ENCODE peak calls at places on chromosome 14, in four cellular contexts. D, N, C and W are unnamed samples.

GRCh38 chr14:103103461-103104388 is 9.2 kb downstream of the EXOC3L4 start:
- DNase-seq in D (no peak), N (peak; percentile 74), C (peak; percentile 69), W (peak; percentile 66)

GRCh38 chr14:65991124-65991523 is 495.0 kb upstream of the CCDC196 start:
- DNase-seq in D (no peak), N (no peak), C (no peak), W (no peak)

GRCh38 chr14:54116972-54117371 is 160.3 kb upstream of the BMP4 start:
- DNase-seq in D (no peak), N (no peak), C (peak; percentile 95), W (no peak)

GRCh38 chr14:32252030-32252670 is 49.1 kb upstream of the RNU6-8 start:
- DNase-seq in D (peak; percentile 69), N (peak; percentile 78), C (peak; percentile 85), W (peak; percentile 76)

GRCh38 chr14:104510794-104511611 is 68.6 kb upstream of the C14orf180 start:
- DNase-seq in D (peak; percentile 48), N (no peak), C (no peak), W (peak; percentile 9)

GRCh38 chr14:100747021-100747586 is 20.4 kb downstream of the DLK1 start:
- DNase-seq in D (no peak), N (no peak), C (peak; percentile 95), W (peak; percentile 99)

GRCh38 chr14:103128631-103129300 is 5.5 kb downstream of the TNFAIP2 start:
- DNase-seq in D (no peak), N (no peak), C (peak; percentile 81), W (peak; percentile 85)

GRCh38 chr14:45699451-45699850 is 446.4 kb upstream of the MIS18BP1 start:
- DNase-seq in D (no peak), N (no peak), C (no peak), W (no peak)

GRCh38 chr14:54606631-54607133 is 39.8 kb downstream of the SAMD4A start:
- DNase-seq in D (peak; percentile 58), N (no peak), C (peak; percentile 55), W (no peak)

GRCh38 chr14:68104518-68104917 is 284.9 kb downstream of the RAD51B start:
- DNase-seq in D (no peak), N (no peak), C (no peak), W (no peak)

GRCh38 chr14:64502476-64503183 is 1.0 kb downstream of the ZBTB25 start:
- DNase-seq in D (no peak), N (peak; percentile 24), C (peak; percentile 43), W (peak; percentile 54)

GRCh38 chr14:77094672-77095284 is 3.3 kb upstream of the CIPC start:
- DNase-seq in D (peak; percentile 80), N (peak; percentile 85), C (peak; percentile 98), W (peak; percentile 88)

GRCh38 chr14:58669556-58670200 is 31.9 kb downstream of the DACT1 start:
- DNase-seq in D (no peak), N (no peak), C (no peak), W (no peak)

GRCh38 chr14:65476942-65477318 is 64.4 kb downstream of the FUT8 start:
- DNase-seq in D (no peak), N (no peak), C (no peak), W (no peak)

GRCh38 chr14:101500061-101500460 is 61.2 kb upstream of the DIO3 start:
- DNase-seq in D (no peak), N (no peak), C (no peak), W (no peak)

GRCh38 chr14:100845341-100845740 is 19.4 kb downstream of the MEG3 start:
- DNase-seq in D (no peak), N (no peak), C (no peak), W (no peak)

GRCh38 chr14:83548061-83548839 is 1981.7 kb upstream of the FLRT2 start:
- DNase-seq in D (no peak), N (no peak), C (peak; percentile 25), W (peak; percentile 19)

GRCh38 chr14:52701223-52701622 is 5.8 kb upstream of the PSMC6 start:
- DNase-seq in D (no peak), N (no peak), C (no peak), W (peak; percentile 47)

GRCh38 chr14:29783556-29783955 is 144.1 kb downstream of the PRKD1 start:
- DNase-seq in D (no peak), N (no peak), C (no peak), W (no peak)

GRCh38 chr14:69695664-69696527 is 71.0 kb upstream of the SRSF5 start:
- DNase-seq in D (no peak), N (no peak), C (no peak), W (peak; percentile 43)

GRCh38 chr14:99270491-99271287 is 1.3 kb downstream of the BCL11B start:
- DNase-seq in D (no peak), N (peak; percentile 5), C (no peak), W (no peak)

GRCh38 chr14:66066991-66067788 is 419.0 kb upstream of the CCDC196 start:
- DNase-seq in D (no peak), N (no peak), C (no peak), W (no peak)

GRCh38 chr14:50862171-50862570 is 9.7 kb upstream of the ABHD12B start:
- DNase-seq in D (no peak), N (no peak), C (no peak), W (no peak)

GRCh38 chr14:31894351-31894750 is 182.8 kb upstream of the ARHGAP5 start:
- DNase-seq in D (no peak), N (no peak), C (peak; percentile 26), W (no peak)

GRCh38 chr14:103520269-103520656 is 2.4 kb downstream of the CKB start:
- DNase-seq in D (no peak), N (no peak), C (no peak), W (no peak)

GRCh38 chr14:30710870-30711269 is 88.8 kb downstream of the SCFD1 start:
- DNase-seq in D (no peak), N (no peak), C (no peak), W (no peak)

GRCh38 chr14:52286659-52287649 is 19.5 kb downstream of the PTGDR start:
- DNase-seq in D (no peak), N (no peak), C (no peak), W (no peak)

GRCh38 chr14:100056431-100056830 is 8.8 kb upstream of the EVL start:
- DNase-seq in D (no peak), N (no peak), C (no peak), W (no peak)

GRCh38 chr14:80955434-80955939 is at the start of gene TSHR:
- DNase-seq in D (peak; percentile 4), N (no peak), C (no peak), W (no peak)

GRCh38 chr14:24321212-24321975 is 10.1 kb downstream of the LTB4R start:
- DNase-seq in D (no peak), N (no peak), C (no peak), W (no peak)

GRCh38 chr14:100677152-100677924 is 49.4 kb upstream of the DLK1 start:
- DNase-seq in D (peak; percentile 55), N (no peak), C (no peak), W (no peak)

GRCh38 chr14:90593254-90594040 is 196.6 kb downstream of the CALM1 start:
- DNase-seq in D (no peak), N (no peak), C (no peak), W (no peak)

GRCh38 chr14:90596733-90597132 is 199.9 kb downstream of the CALM1 start:
- DNase-seq in D (no peak), N (no peak), C (no peak), W (no peak)

GRCh38 chr14:90587918-90588317 is 191.1 kb downstream of the CALM1 start:
- DNase-seq in D (no peak), N (no peak), C (no peak), W (peak; percentile 1)

GRCh38 chr14:90587252-90587910 is 190.6 kb downstream of the CALM1 start:
- DNase-seq in D (no peak), N (no peak), C (no peak), W (no peak)

DNA sequence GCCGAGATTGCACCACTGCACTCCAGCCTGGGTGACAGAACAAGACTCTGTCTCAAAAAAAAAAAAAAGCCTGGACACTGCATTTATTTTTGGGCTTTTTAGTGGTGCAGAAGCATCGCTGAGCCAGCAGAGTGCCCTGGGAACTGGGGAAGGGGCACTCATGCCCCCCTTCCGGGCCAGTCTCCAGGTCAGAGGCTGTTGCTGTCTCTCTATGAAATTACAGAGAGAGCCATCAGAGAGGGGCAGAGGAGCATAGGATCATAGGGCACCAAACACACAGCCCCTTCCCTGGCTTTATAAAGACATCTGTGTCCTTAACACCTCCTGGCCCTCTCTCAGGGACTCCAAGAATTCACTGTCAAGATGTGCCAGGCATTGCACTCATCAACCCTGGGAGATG is 195.8 kb downstream of the CALM1 start:
- DNase-seq in D (no peak), N (no peak), C (no peak), W (no peak)
- TF ChIP-seq CTCF in D (no peak), N (no peak), C (no peak), W (no peak)

GRCh38 chr14:56273151-56273550 is 154.9 kb downstream of the PELI2 start:
- DNase-seq in D (no peak), N (no peak), C (no peak), W (no peak)

GRCh38 chr14:56268039-56268438 is 149.8 kb downstream of the PELI2 start:
- DNase-seq in D (no peak), N (no peak), C (peak; percentile 66), W (no peak)

GRCh38 chr14:56271988-56272387 is 153.8 kb downstream of the PELI2 start:
- DNase-seq in D (no peak), N (no peak), C (peak; percentile 55), W (no peak)

GRCh38 chr14:56273949-56274348 is 155.7 kb downstream of the PELI2 start:
- DNase-seq in D (no peak), N (no peak), C (no peak), W (no peak)

DNA sequence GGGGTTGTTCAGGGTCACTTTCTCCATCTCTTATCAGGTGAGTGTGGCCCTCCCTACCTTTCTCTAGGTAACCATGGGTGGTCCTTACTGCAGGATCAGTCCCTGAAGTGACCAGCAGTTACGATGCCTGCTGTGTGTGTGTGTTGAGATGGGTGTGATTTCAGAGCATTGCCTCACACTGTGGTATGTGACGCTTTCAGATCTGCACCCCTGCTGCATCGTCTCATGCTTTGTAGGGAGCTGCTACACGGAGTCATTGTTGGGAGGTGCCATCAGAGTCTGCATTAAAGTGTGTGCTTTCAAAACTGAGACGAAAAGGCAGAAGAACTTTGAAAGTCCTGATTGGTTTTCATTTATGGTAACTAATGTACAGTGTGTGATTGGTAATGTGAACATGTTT is 150.4 kb downstream of the PELI2 start:
- DNase-seq in D (no peak), N (no peak), C (no peak), W (no peak)
- TF ChIP-seq CTCF in D (no peak), N (no peak), C (no peak), W (no peak)

GRCh38 chr14:22226381-22226780 is 362.6 kb downstream of the DAD1 start:
- DNase-seq in D (no peak), N (peak; percentile 37), C (peak; percentile 77), W (no peak)
- TF ChIP-seq CTCF in D (no peak), N (peak; percentile 55), C (peak; percentile 88), W (no peak)

DNA sequence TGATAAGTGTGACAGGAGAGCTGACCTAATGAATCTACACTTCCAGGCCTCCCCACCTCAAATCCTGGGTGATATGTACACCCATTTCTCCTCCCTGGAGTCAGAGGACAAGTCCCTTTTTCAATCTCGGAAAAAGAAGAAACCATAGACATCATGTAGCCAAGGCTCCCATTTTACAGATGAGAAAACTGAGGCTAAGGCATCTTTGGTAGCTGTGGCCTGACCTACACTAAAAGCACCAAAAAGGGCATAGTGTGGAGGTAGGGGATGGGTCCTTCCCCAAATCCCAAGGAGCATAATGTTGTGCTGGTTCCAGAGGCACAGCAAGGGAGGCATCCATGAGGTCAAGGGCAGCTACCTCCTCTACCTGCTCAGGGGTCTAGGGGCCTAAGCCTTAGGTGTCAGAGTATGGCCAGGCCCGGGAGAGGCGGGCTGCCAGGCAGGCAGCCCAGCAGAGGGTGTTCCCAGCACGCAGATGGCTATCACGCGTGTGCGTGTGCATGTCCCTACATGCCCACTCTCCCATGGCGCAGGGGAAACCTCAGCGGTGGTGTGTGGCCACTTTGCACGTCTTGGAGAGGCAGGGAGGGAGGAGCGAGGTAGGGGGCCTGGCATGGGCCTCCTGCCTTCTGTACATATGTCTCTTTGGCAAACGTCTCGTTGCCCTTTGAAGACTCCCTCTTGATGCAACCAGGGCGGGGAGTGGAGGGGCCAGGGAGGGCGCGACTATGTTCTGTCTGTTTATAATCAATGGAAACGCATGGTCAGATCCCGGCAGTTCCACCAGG is 2.5 kb downstream of the PGF start:
- DNase-seq in D (no peak), N (no peak), C (no peak), W (no peak)
- TF ChIP-seq CTCF in D (no peak), N (no peak), C (no peak), W (no peak)